ENCODE peak calls at places on chromosome 7, in four cellular contexts. W is HepG2, C is adrenal gland, M is esophagus squamous epithelium. B is an unnamed sample. For H3K4me1 and H3K36me3, the result is how much of the 10 kb centered on the place peaks cover.

GRCh38 chr7:116687801-116688201 is 15.8 kb downstream of the MET start:
- DNase-seq in W (peak), C (no peak), M (no peak), B (no peak)

GRCh38 chr7:97130417-97131139 is 13.1 kb downstream of the SDHAF3 start:
- DNase-seq in W (no peak), C (no peak), M (no peak), B (no peak)

GRCh38 chr7:25167262-25167843 is 42.3 kb upstream of the CYCS start:
- DNase-seq in W (no peak), C (no peak), M (no peak), B (no peak)

GRCh38 chr7:96045919-96046318 is 273.6 kb downstream of the DYNC1I1 start:
- DNase-seq in W (no peak), C (no peak), M (no peak), B (no peak)

GRCh38 chr7:44654255-44654791 is 47.9 kb downstream of the OGDH start:
- DNase-seq in W (no peak), C (no peak), M (no peak), B (peak)

GRCh38 chr7:23357190-23358093 is 58.3 kb downstream of the MALSU1 start:
- DNase-seq in W (peak), C (no peak), M (no peak), B (no peak)

GRCh38 chr7:138105216-138105615 is 29.0 kb downstream of the AKR1D1 start:
- DNase-seq in W (no peak), C (no peak), M (no peak), B (no peak)

GRCh38 chr7:156458011-156458410 is 182.6 kb upstream of the RNF32 start:
- DNase-seq in W (no peak), C (no peak), M (no peak), B (no peak)

GRCh38 chr7:23306936-23307521 is 7.9 kb downstream of the MALSU1 start:
- DNase-seq in W (no peak), C (no peak), M (no peak), B (no peak)

GRCh38 chr7:5773661-5774086 is 7.8 kb downstream of the RNF216 start:
- DNase-seq in W (peak), C (peak), M (no peak), B (no peak)

GRCh38 chr7:99395616-99396327 is 12.6 kb downstream of the PDAP1 start:
- DNase-seq in W (no peak), C (no peak), M (no peak), B (no peak)

GRCh38 chr7:39595102-39595620 is 28.2 kb upstream of the RALA start:
- DNase-seq in W (peak), C (peak), M (no peak), B (no peak)

GRCh38 chr7:112236597-112236996 is 30.1 kb downstream of the ZNF277 start:
- DNase-seq in W (peak), C (no peak), M (no peak), B (no peak)

GRCh38 chr7:36372156-36372555 is 17.5 kb upstream of the ANLN start:
- DNase-seq in W (no peak), C (no peak), M (no peak), B (no peak)

DNA sequence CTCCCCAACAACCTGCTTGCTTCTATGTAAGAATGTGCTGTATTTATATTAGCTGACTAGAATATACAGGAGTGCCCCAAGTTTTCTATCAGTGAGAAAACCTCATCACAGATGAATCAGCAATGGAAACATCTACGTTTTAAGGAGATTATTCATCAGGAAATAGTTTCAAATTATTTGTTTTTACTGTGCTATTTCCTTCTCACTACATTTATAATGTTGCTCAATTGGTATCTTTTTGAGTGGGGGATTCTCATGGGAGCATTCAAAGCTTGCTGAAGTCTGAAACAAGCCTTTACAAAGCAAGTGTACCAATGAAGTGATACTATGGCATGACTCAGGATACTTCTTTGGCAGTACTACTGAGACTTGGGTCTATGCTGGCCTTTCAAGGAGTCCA is 191.1 kb upstream of the SLC26A5 start:
- DNase-seq in W (no peak), C (no peak), M (no peak), B (no peak)
- H3K4me1 ChIP-seq in W (under half), C (under half), M (under half), B (under half)

GRCh38 chr7:2541291-2542010 is 13.9 kb downstream of the BRAT1 start:
- DNase-seq in W (no peak), C (no peak), M (no peak), B (no peak)
- H3K36me3 ChIP-seq in W (under half), C (under half), M (half or more), B (half or more)

GRCh38 chr7:139450851-139451250 is 32.6 kb downstream of the KLRG2 start:
- DNase-seq in W (no peak), C (no peak), M (no peak), B (no peak)
- H3K4me3 ChIP-seq in W (no peak), C (no peak), M (no peak), B (no peak)

GRCh38 chr7:142800699-142801260 is 30.0 kb downstream of the PRSS2 start:
- DNase-seq in W (no peak), C (no peak), M (no peak), B (no peak)
- H3K4me1 ChIP-seq in W (under half), C (under half), M (under half), B (under half)

DNA sequence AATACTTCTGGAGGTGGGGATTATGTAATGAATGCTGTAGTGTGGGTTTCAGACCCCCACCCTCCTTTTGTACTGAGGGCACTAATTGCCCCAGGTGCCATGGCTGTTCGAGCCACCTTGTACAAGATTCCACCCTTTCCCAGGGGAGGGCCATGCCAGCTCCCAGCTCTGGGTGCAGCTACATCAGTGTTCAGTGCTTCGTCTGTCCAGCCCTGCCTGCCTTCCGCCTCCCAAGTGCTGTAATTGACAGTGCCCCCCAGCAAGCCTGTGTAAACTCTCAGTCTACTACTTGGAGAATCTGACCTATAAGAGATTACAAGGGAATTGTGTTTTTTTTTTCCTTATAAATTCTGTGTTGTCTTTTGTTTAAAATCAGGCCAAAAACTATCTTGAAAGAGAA is 33.0 kb downstream of the GTF2I start:
- DNase-seq in W (no peak), C (no peak), M (no peak), B (no peak)
- H3K36me3 ChIP-seq in W (half or more), C (under half), M (half or more), B (half or more)

GRCh38 chr7:7048213-7048612 is 134.1 kb upstream of the C1GALT1 start:
- DNase-seq in W (no peak), C (no peak), M (no peak), B (no peak)

GRCh38 chr7:7054252-7054830 is 128.0 kb upstream of the C1GALT1 start:
- DNase-seq in W (no peak), C (no peak), M (no peak), B (no peak)

GRCh38 chr7:7051221-7051877 is 131.0 kb upstream of the C1GALT1 start:
- DNase-seq in W (no peak), C (no peak), M (no peak), B (no peak)
- H3K4me3 ChIP-seq in W (no peak), C (no peak), M (no peak), B (no peak)

GRCh38 chr7:80199072-80199471 is 64.4 kb downstream of the GNAI1 start:
- DNase-seq in W (no peak), C (no peak), M (no peak), B (no peak)
- H3K4me1 ChIP-seq in W (under half), C (under half), M (under half), B (under half)

DNA sequence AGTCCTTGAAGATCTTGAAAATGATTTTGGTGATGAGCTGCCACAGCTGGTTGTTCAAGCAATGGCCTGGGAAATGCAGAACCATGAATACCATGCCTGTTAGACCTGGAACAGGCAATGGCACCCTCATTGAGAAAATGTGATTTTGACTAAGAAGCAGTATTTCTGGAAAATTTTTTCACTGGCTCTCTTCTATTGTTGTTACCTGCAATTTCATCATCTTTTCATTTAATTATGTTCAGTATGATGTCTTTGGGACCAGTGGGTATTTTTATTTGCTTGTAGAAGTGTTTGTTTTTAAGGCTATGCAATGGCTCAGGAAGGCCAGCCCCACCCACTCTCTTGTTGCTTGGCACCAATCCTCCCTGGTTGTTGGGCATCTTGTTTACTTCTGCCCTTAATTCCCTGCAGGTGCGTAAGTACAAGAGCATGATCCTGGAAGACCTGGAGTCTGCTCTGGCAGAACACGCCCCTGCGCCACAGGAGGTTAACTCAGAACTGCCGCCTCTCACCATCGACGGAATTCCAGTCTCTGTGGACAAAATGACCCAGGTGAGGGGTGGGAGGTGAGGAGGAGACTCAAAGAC is 78.6 kb downstream of the NRF1 start:
- DNase-seq in W (no peak), C (no peak), M (no peak), B (no peak)
- H3K36me3 ChIP-seq in W (under half), C (under half), M (half or more), B (under half)

GRCh38 chr7:1340031-1340430 is 107.4 kb downstream of the UNCX start:
- DNase-seq in W (no peak), C (no peak), M (no peak), B (no peak)
- H3K4me3 ChIP-seq in W (no peak), C (no peak), M (no peak), B (no peak)